ENCODE peak calls at places on chromosomes 7 and 10, in nine cellular contexts. U is hepatocyte, N is GM12878, D is IMR-90, T is brain microvascular endothelial cell, P is SK-N-SH, W is cardiac muscle cell, L is A549, G is kidney epithelial cell. K is an unnamed sample.

GRCh38 chr7:91940572-91941341 is at the start of gene AKAP9:
- DNase-seq in U (peak), N (peak), D (peak), T (peak), P (peak), W (peak), L (peak), G (peak), K (peak)

GRCh38 chr7:146654048-146654447 is 537.4 kb downstream of the CNTNAP2 start:
- DNase-seq in U (no peak), N (no peak), D (no peak), T (peak), P (no peak), W (no peak), L (no peak), G (peak), K (no peak)

GRCh38 chr10:49499305-49499851 is 39.5 kb downstream of the ERCC6 start:
- DNase-seq in U (no peak), N (no peak), D (no peak), T (no peak), P (no peak), W (no peak), L (no peak), G (no peak), K (no peak)

GRCh38 chr7:127588697-127589482 is 679 bp downstream of the ARF5 start:
- DNase-seq in U (peak), N (no peak), D (peak), T (peak), P (peak), W (peak), L (peak), G (no peak), K (peak)

GRCh38 chr10:7202804-7203203 is 208.0 kb downstream of the SFMBT2 start:
- DNase-seq in U (no peak), N (no peak), D (no peak), T (no peak), P (no peak), W (no peak), L (no peak), G (no peak), K (no peak)

GRCh38 chr10:93397020-93397419 is 85.1 kb downstream of the MYOF start:
- DNase-seq in U (no peak), N (no peak), D (peak), T (no peak), P (no peak), W (no peak), L (no peak), G (no peak), K (no peak)

GRCh38 chr7:66281678-66282593 is 76.8 kb downstream of the TPST1 start:
- DNase-seq in U (peak), N (no peak), D (peak), T (peak), P (no peak), W (peak), L (peak), G (peak), K (no peak)

GRCh38 chr10:80046629-80047441 is 31.6 kb upstream of the TMEM254 start:
- DNase-seq in U (peak), N (no peak), D (peak), T (peak), P (peak), W (peak), L (peak), G (peak), K (peak)

GRCh38 chr7:34451183-34451582 is 206.8 kb upstream of the NPSR1 start:
- DNase-seq in U (no peak), N (no peak), D (no peak), T (no peak), P (no peak), W (no peak), L (no peak), G (no peak), K (no peak)

GRCh38 chr7:37281368-37282092 is 167.1 kb downstream of the ELMO1 start:
- DNase-seq in U (no peak), N (no peak), D (no peak), T (no peak), P (no peak), W (no peak), L (no peak), G (no peak), K (no peak)

GRCh38 chr10:33277135-33277536 is 57.3 kb downstream of the NRP1 start:
- DNase-seq in U (no peak), N (no peak), D (peak), T (peak), P (peak), W (no peak), L (peak), G (no peak), K (peak)

GRCh38 chr7:36895112-36895511 is 170.8 kb upstream of the AOAH start:
- DNase-seq in U (peak), N (no peak), D (no peak), T (no peak), P (no peak), W (peak), L (no peak), G (peak), K (no peak)

GRCh38 chr7:151316896-151317295 is 24.7 kb upstream of the NUB1 start:
- DNase-seq in U (no peak), N (no peak), D (no peak), T (no peak), P (no peak), W (no peak), L (no peak), G (no peak), K (no peak)

GRCh38 chr10:27981744-27982143 is 17.1 kb downstream of the ODAD2 start:
- DNase-seq in U (no peak), N (no peak), D (no peak), T (no peak), P (no peak), W (no peak), L (no peak), G (no peak), K (no peak)

GRCh38 chr10:124990671-124991625 is 49.0 kb downstream of the ZRANB1 start:
- DNase-seq in U (no peak), N (no peak), D (no peak), T (no peak), P (no peak), W (no peak), L (no peak), G (no peak), K (no peak)

DNA sequence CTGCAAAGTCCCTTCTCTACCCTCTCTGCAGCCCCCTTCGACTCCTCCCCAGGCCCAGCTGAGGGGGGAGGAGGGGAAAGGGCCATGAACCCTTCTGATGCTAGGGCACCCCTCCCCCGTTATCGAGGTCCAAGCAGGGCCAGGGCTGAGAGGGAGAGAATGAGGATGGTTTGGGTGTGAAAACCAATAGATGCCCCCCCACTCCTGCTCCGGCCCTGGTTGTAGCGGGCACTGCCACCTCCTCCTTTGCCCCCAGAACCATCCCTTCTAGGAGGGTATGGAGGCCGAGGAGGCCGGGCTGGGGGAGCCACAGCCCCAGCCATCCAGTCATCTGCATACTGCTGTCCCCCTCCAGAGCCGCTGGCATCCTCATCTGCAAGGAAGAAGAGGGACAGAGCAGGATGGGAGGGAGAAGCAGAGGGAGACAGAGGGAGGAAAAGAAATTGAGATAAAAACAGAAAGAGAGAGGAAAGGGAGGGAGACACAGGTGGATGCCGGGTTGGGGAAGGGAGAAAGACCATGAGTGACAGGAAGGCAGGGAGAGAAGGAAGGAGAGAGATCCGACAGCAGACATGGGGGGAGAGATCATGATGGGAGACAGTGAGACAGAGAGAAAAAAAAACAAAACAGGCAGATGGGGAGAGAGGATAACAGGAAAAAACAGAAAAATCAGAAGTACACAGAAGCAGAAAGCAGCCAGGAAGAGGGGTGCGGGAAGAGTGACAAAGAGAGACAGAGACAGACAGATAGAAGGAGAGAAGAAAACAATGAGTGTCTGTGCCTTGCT is 1.9 kb upstream of the GAL3ST4 start:
- DNase-seq in U (no peak), N (no peak), D (no peak), T (no peak), P (peak), W (no peak), L (no peak), G (no peak), K (no peak)
- H3K4me3 ChIP-seq in U (no peak), N (no peak), D (no peak), T (no peak), P (no peak), W (no peak), L (no peak), G (no peak), K (no peak)

DNA sequence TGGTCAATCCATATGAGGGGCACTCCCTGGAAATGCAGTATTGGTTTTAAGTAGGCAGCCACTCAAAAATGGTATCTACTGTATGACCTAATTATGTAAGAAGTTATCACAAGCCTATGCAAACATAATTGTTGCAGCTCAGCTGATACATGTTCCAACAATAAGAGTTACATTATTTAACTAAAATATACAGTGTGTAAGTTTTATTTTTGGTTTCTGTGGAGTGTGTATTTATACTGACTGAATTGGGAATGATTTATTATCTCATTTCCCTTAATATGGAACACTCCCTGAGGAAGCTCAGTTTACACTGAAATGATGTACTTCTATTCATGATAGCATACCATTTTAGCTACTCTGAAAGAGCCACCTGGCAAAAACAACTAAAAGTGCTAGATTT is 2.6 kb upstream of the ING3 start:
- DNase-seq in U (no peak), N (no peak), D (no peak), T (no peak), P (no peak), W (no peak), L (no peak), G (no peak), K (no peak)
- TF ChIP-seq CTCF in U (no peak), N (no peak), D (no peak), T (no peak), P (no peak), W (no peak), L (no peak), G (no peak), K (no peak)

DNA sequence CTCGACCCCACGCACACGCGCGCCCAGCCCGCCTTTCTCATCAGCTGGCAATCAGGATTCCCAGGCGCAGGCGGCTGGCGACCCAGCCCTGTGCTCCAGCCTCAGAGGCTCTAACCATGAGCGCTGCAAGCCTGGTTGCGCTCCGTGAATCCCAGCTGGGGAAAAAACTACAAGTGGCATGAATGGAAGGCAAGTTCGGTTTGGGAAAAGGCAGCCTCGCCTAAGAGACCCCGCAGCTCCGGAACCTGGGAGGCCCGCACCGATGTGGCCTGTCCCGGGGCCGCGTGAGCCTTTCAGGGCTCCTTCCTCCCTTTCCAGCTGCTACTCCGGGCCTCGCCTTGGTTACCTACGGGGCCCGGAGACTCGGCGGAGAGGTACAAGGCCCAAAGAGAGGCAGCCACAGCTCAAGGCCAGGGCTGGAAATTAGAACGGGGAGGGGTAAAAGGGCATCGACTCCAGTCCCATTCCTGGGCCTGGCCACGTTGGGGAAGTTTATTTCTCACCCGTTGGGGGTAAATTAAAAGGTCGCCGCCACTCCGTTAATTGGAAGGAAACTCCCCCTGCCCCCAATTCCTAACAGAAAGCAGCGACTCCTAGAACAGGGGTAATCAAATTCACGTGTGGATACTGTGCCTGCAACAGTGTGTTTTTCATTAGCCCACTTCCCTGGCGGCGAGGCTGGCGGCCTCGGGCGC is 1.3 kb upstream of the HOXA9 start:
- DNase-seq in U (no peak), N (no peak), D (no peak), T (no peak), P (no peak), W (no peak), L (no peak), G (no peak), K (no peak)
- H3K4me3 ChIP-seq in U (peak), N (no peak), D (no peak), T (no peak), P (no peak), W (no peak), L (no peak), G (peak), K (peak)

GRCh38 chr7:5831196-5831595 is 49.4 kb upstream of the OCM start:
- DNase-seq in U (no peak), N (no peak), D (peak), T (peak), P (no peak), W (peak), L (no peak), G (peak), K (no peak)

GRCh38 chr7:5824297-5824610 is 42.8 kb upstream of the RNF216 start:
- DNase-seq in U (no peak), N (no peak), D (no peak), T (no peak), P (no peak), W (no peak), L (no peak), G (no peak), K (no peak)

GRCh38 chr7:5822742-5823503 is 41.5 kb upstream of the RNF216 start:
- DNase-seq in U (peak), N (peak), D (peak), T (peak), P (peak), W (peak), L (peak), G (peak), K (peak)

GRCh38 chr7:5827755-5828154 is 46.3 kb upstream of the RNF216 start:
- DNase-seq in U (no peak), N (no peak), D (no peak), T (no peak), P (peak), W (peak), L (peak), G (no peak), K (no peak)
- TF ChIP-seq CTCF in U (peak), N (peak), D (peak), T (peak), P (peak), W (peak), L (peak), G (peak), K (no peak)

K was measured in stomach.